ENCODE peak calls at places on chromosome 21, in seven cellular contexts. S is KBM-7; I is stimulated activated CD8-positive, alpha-beta memory T cell treated with anti-CD3 and anti-CD28 coated beads, Interleukin-15, amount 100 ng/mL, for 4 hours; C is A172; O is kidney; K is epithelial cell of esophagus; V is heart left ventricle. D is an unnamed sample.

GRCh38 chr21:21238882-21239400 is 240.7 kb downstream of the NCAM2 start:
- DNase-seq in K (no peak), C (no peak), V (no peak), O (no peak), S (no peak), I (no peak), D (no peak)

GRCh38 chr21:33268736-33269441 is 2.7 kb downstream of the IL10RB start:
- DNase-seq in V (peak), S (no peak), I (no peak), O (peak), C (no peak), K (peak), D (peak)

GRCh38 chr21:25368531-25368930 is 238.8 kb downstream of the MRPL39 start:
- DNase-seq in K (no peak), I (no peak), O (no peak), S (no peak), V (no peak), C (no peak), D (no peak)

GRCh38 chr21:28538987-28539622 is 453.6 kb downstream of the LTN1 start:
- DNase-seq in O (no peak), S (no peak), C (peak), I (no peak), V (no peak), K (peak), D (no peak)

GRCh38 chr21:15272591-15272990 is 207.8 kb upstream of the NRIP1 start:
- DNase-seq in K (no peak), O (no peak), S (no peak), I (no peak), V (no peak), C (no peak), D (no peak)

GRCh38 chr21:35488941-35489340 is 439.8 kb upstream of the RUNX1 start:
- DNase-seq in K (peak), V (no peak), C (peak), S (no peak), O (no peak), I (no peak), D (no peak)

GRCh38 chr21:32102426-32102825 is 176.4 kb downstream of the MIS18A start:
- DNase-seq in O (no peak), V (no peak), I (no peak), S (no peak), K (no peak), C (no peak), D (no peak)

GRCh38 chr21:40841524-40842196 is 5.3 kb downstream of the DSCAM start:
- DNase-seq in S (no peak), K (peak), C (no peak), V (no peak), I (no peak), O (peak), D (peak)

GRCh38 chr21:15311510-15311909 is 246.7 kb upstream of the NRIP1 start:
- DNase-seq in O (no peak), S (no peak), K (no peak), V (no peak), C (no peak), I (no peak), D (no peak)

D was measured in pancreas.